ENCODE peak calls at places on chromosomes 11 and 22, in five cellular contexts. W, L, G, D and V are unnamed samples.

GRCh38 chr22:36391648-36392047 is 3.9 kb upstream of the MYH9 start:
- DNase-seq in W (no peak), L (no peak), G (no peak), D (no peak), V (no peak)

GRCh38 chr11:41459602-41460405 is at the start of gene LRRC4C:
- DNase-seq in W (no peak), L (no peak), G (peak), D (no peak), V (no peak)

GRCh38 chr11:115760528-115760837 is 256.3 kb upstream of the CADM1 start:
- DNase-seq in W (no peak), L (no peak), G (no peak), D (no peak), V (no peak)

GRCh38 chr11:27716850-27717249 is 16.6 kb upstream of the BDNF start:
- DNase-seq in W (no peak), L (no peak), G (no peak), D (no peak), V (no peak)

GRCh38 chr11:11449327-11449726 is 96.3 kb upstream of the CSNK2A3 start:
- DNase-seq in W (no peak), L (no peak), G (no peak), D (no peak), V (no peak)

GRCh38 chr11:72228844-72229231 is 4.3 kb downstream of the INPPL1 start:
- DNase-seq in W (no peak), L (no peak), G (no peak), D (no peak), V (no peak)

GRCh38 chr11:25876456-25876965 is 455.4 kb upstream of the ANO3 start:
- DNase-seq in W (no peak), L (no peak), G (no peak), D (no peak), V (no peak)

GRCh38 chr11:12421386-12421785 is 44.0 kb downstream of the PARVA start:
- DNase-seq in W (no peak), L (no peak), G (no peak), D (no peak), V (no peak)

GRCh38 chr11:69442807-69443137 is 38.7 kb upstream of the LINC01488 start:
- DNase-seq in W (no peak), L (peak), G (no peak), D (no peak), V (peak)

GRCh38 chr22:36691488-36691887 is 12.1 kb downstream of the CACNG2 start:
- DNase-seq in W (no peak), L (no peak), G (no peak), D (no peak), V (no peak)